ENCODE peak calls at places on chromosomes 16 and 17, in five cellular contexts. H, J, V, N and B are unnamed samples.

GRCh38 chr17:74840989-74841666 is 18.6 kb downstream of the GRIN2C start:
- DNase-seq in H (peak; percentile 78), J (no peak), V (no peak), N (peak; percentile 31), B (peak; percentile 74)

GRCh38 chr17:5002121-5002788 is 4.5 kb downstream of the KIF1C start:
- DNase-seq in H (no peak), J (no peak), V (no peak), N (peak; percentile 71), B (no peak)

GRCh38 chr16:57908409-57908987 is 62.4 kb downstream of the CNGB1 start:
- DNase-seq in H (no peak), J (no peak), V (no peak), N (no peak), B (no peak)

GRCh38 chr16:67445913-67446907 is 15.3 kb downstream of the HSD11B2 start:
- DNase-seq in H (peak; percentile 59), J (no peak), V (no peak), N (no peak), B (no peak)

GRCh38 chr16:84559311-84559932 is 55.0 kb upstream of the MEAK7 start:
- DNase-seq in H (no peak), J (no peak), V (no peak), N (no peak), B (no peak)

GRCh38 chr17:32563583-32563982 is 76.8 kb downstream of the CDK5R1 start:
- DNase-seq in H (no peak), J (no peak), V (no peak), N (no peak), B (no peak)

GRCh38 chr16:47461598-47462266 is 601 bp downstream of the PHKB start:
- DNase-seq in H (peak; percentile 36), J (no peak), V (no peak), N (peak; percentile 9), B (no peak)

GRCh38 chr16:84366208-84366607 is 2.1 kb upstream of the ATP2C2 start:
- DNase-seq in H (no peak), J (no peak), V (no peak), N (no peak), B (no peak)

GRCh38 chr17:39925282-39926134 is 1.9 kb downstream of the ORMDL3 start:
- DNase-seq in H (no peak), J (no peak), V (no peak), N (no peak), B (no peak)

GRCh38 chr17:19249681-19250080 is 12.5 kb downstream of the EPN2 start:
- DNase-seq in H (peak; percentile 64), J (no peak), V (no peak), N (no peak), B (peak; percentile 41)

GRCh38 chr17:44350733-44351226 is 5.7 kb downstream of the GRN start:
- DNase-seq in H (peak; percentile 56), J (peak; percentile 83), V (no peak), N (no peak), B (no peak)

GRCh38 chr16:22191089-22191965 is 14.8 kb upstream of the EEF2K start:
- DNase-seq in H (peak; percentile 99), J (peak; percentile 100), V (peak; percentile 100), N (peak; percentile 100), B (peak; percentile 100)

GRCh38 chr17:74061758-74062157 is 141.7 kb upstream of the RPL38 start:
- DNase-seq in H (no peak), J (no peak), V (no peak), N (no peak), B (no peak)

GRCh38 chr17:61469474-61469873 is 17.3 kb downstream of the TBX4 start:
- DNase-seq in H (no peak), J (no peak), V (no peak), N (no peak), B (no peak)

GRCh38 chr17:50118828-50119218 is 11.1 kb downstream of the SAMD14 start:
- DNase-seq in H (no peak), J (no peak), V (no peak), N (no peak), B (no peak)

GRCh38 chr16:89026121-89026612 is 49.2 kb upstream of the CBFA2T3 start:
- DNase-seq in H (no peak), J (peak; percentile 1), V (no peak), N (no peak), B (no peak)

GRCh38 chr17:3978421-3979275 is 14.4 kb upstream of the ATP2A3 start:
- DNase-seq in H (peak; percentile 67), J (no peak), V (peak; percentile 54), N (no peak), B (no peak)

GRCh38 chr16:27237229-27238015 is 31.1 kb downstream of the NSMCE1 start:
- DNase-seq in H (no peak), J (peak; percentile 68), V (peak; percentile 68), N (no peak), B (peak; percentile 62)

GRCh38 chr17:39962642-39963220 is at the start of gene GSDMA:
- DNase-seq in H (no peak), J (no peak), V (no peak), N (no peak), B (no peak)

GRCh38 chr17:3982113-3982512 is 17.9 kb upstream of the ATP2A3 start:
- DNase-seq in H (no peak), J (peak; percentile 65), V (peak; percentile 58), N (no peak), B (no peak)

GRCh38 chr16:70592106-70592571 is 54.2 kb upstream of the IL34 start:
- DNase-seq in H (peak; percentile 61), J (no peak), V (no peak), N (no peak), B (peak; percentile 80)

GRCh38 chr17:77332981-77333685 is 192.4 kb downstream of the SEC14L1 start:
- DNase-seq in H (no peak), J (peak; percentile 16), V (peak; percentile 59), N (no peak), B (no peak)

GRCh38 chr16:30964540-30965226 is 7.1 kb downstream of the SETD1A start:
- DNase-seq in H (no peak), J (no peak), V (no peak), N (no peak), B (no peak)

DNA sequence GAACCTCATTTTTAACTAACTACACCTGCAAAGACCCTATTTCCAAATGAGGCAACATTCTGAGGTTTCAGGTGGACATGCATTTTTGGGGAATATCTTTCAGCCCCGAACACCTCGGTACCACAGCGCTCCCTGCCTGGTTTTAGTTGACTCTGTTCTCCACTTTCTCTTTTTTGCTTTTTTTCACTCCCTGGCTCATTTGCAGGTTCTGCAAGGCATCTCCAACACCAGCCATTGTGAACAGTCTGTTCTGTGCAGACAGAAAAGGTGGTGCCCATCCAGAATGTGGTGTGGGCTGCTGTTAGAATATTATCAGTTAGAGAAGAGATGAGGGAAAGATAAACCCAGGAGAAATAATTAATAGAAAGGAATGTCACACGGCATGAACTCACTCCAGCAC is 32.5 kb upstream of the ZCCHC14 start:
- DNase-seq in H (no peak), J (no peak), V (no peak), N (no peak), B (no peak)
- TF ChIP-seq CTCF in H (no peak), J (no peak), V (no peak), N (no peak), B (no peak)

DNA sequence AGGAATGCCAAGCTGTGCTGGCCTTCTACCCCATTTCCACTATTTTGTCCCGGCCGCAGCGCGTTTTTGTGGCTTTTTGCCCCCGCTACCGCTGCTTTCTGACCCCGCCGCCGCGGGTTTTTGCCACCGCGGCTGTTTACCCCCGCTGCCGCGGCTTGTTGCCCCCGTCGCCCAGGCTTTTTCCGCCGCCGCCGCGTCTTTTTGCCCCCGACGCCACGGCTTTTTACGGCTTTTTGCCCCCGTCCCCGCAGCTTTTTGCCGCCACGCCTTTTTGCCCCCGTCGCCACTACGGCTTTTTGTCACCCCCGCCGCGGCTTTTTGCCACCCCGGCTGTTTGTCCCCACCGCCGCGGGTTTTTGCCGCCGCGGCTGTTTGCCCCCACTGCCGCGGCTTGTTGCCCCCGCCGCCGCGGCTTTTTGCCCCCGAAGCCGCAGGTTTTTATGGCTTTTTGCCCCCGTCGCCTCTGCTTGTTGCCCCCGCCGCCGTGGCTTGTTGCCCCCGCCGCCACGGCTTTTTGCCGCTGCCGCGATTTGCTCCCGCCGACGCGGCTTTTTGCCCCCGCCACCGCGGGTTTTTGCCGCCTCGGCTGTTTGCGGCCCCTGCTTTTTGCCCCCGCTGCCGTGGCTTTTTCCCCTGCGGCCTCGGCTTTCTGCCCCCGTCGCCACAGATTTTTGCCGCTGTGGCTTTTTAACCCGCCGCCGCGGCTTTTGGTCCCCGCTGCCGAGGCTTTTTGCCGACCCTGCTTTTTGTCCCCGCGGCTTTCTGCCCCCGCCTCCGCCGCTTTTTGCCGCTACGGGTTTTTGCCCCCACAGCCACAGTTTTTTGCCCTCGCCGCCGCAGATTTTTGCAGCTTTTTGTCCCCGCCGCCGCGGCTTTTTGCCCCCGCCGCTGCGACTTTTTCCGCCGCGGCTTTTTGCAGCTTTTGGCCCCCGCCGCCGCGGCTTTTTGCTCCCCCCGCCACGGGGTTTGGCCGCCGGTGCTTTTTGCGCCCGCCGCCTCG is 520.4 kb upstream of the WSB1 start:
- DNase-seq in H (no peak), J (peak; percentile 23), V (no peak), N (no peak), B (no peak)
- H3K4me3 ChIP-seq in H (no peak overlapping the region), J (no peak overlapping the region), V (no peak overlapping the region), N (no peak overlapping the region), B (no peak overlapping the region)

GRCh38 chr17:83200231-83200699 is 120.9 kb downstream of the METRNL start:
- DNase-seq in H (peak; percentile 59), J (peak; percentile 87), V (peak; percentile 91), N (peak; percentile 29), B (peak; percentile 94)

GRCh38 chr17:83200746-83201145 is 121.3 kb downstream of the METRNL start:
- DNase-seq in H (peak; percentile 3), J (peak; percentile 40), V (peak; percentile 62), N (peak; percentile 1), B (peak; percentile 22)

GRCh38 chr17:83199500-83200201 is 120.2 kb downstream of the METRNL start:
- DNase-seq in H (peak; percentile 46), J (peak; percentile 86), V (peak; percentile 76), N (peak; percentile 16), B (peak; percentile 55)

GRCh38 chr17:83196973-83197880 is 117.8 kb downstream of the METRNL start:
- DNase-seq in H (no peak), J (peak; percentile 56), V (peak; percentile 76), N (peak; percentile 1), B (peak; percentile 33)

DNA sequence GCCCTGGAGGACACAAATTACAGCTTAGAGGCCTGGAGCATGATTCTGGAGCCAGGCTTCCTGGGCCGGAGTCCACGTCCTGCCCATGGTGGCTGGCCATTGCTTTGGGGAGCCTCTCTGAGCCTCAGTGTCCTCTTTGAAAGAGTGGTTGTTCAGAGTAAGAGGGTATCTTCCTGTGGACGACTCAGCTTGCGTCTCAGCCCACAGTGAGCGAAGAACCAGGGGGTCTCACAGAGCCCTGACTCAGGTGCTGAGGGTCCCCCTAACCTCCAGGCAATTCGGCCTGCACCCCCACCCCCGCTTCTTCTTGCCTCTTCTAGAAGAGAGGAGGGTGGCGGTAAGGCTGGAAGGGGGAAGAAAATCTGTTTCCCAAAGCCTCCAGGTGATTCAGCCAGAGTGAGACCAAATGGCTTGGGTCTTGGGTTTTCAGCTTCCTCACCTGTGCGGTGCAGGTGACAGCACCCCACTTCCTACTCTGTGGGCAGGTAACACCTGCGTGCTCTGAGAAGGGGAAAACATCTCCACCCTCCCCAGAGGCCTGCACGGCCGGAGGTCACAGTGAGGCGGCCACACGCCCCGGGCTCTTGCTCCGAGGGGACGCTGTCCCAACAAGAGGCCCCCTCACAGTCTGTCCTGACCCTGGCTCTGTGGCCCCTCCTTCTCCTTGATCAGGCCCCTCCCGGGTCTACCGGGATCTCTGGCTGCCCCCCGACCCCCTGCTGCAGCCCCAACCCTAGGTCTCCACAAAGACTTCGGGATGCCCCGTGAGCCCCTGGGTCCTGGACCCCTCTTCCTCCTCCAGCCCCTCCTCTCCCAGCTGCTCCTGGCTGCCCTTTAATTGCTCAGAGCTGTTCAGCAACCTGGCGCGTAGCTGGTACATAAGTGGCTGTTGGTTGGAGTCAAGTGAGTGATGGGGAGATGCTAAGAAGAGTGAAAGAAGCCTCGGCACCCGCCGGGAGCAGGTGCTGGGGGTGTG is 119.2 kb downstream of the METRNL start:
- DNase-seq in H (no peak), J (peak; percentile 65), V (peak; percentile 64), N (peak; percentile 1), B (peak; percentile 64)
- H3K9me3 ChIP-seq in H (no peaks in the 10 kb centered on the region), J (no peaks in the 10 kb centered on the region), V (no peaks in the 10 kb centered on the region), N (no peaks in the 10 kb centered on the region), B (no peaks in the 10 kb centered on the region)

GRCh38 chr17:75877752-75878173 is 618 bp downstream of the TRIM47 start:
- DNase-seq in H (peak; percentile 66), J (peak; percentile 89), V (no peak), N (peak; percentile 42), B (peak; percentile 61)
- TF ChIP-seq CTCF in H (peak; percentile 44), J (peak; percentile 45), V (peak; percentile 70), N (no peak), B (peak; percentile 39)